ENCODE peak calls at places on chromosomes 1 and 21, in six cellular contexts. J is K562, V is WTC11, H is A549, S is H1, E is endothelial cell of umbilical vein. Q is an unnamed sample.

GRCh38 chr1:1626207-1627141 is 5.5 kb upstream of the MMP23B start:
- DNase-seq in E (no peak), V (no peak), H (no peak), J (no peak), S (peak; percentile 46), Q (no peak)

GRCh38 chr21:26070822-26071425 is 99.6 kb downstream of the APP start:
- DNase-seq in S (no peak), E (peak; percentile 68), J (no peak), V (no peak), H (peak; percentile 7), Q (no peak)

GRCh38 chr1:59116920-59117542 is 179.9 kb upstream of the FGGY start:
- DNase-seq in J (peak; percentile 12), H (no peak), V (peak; percentile 35), S (no peak), E (no peak), Q (no peak)

GRCh38 chr1:56934400-56935080 is 31.3 kb downstream of the C8B start:
- DNase-seq in E (no peak), V (no peak), J (no peak), H (no peak), S (no peak), Q (no peak)

GRCh38 chr21:35738342-35738961 is 321.9 kb downstream of the SETD4 start:
- DNase-seq in S (no peak), H (peak; percentile 2), E (peak; percentile 3), V (no peak), J (no peak), Q (no peak)

GRCh38 chr1:31007462-31007991 is 58.0 kb downstream of the PUM1 start:
- DNase-seq in S (no peak), J (no peak), H (no peak), E (peak; percentile 74), V (no peak), Q (no peak)

GRCh38 chr1:226864311-226864710 is 6.1 kb upstream of the PSEN2 start:
- DNase-seq in S (peak; percentile 28), E (no peak), V (no peak), J (no peak), H (peak; percentile 35), Q (peak; percentile 27)

GRCh38 chr1:243271990-243272389 is 16.1 kb downstream of the SDCCAG8 start:
- DNase-seq in J (no peak), V (no peak), S (no peak), E (no peak), H (no peak), Q (no peak)

GRCh38 chr1:217332426-217333065 is 298.3 kb downstream of the GPATCH2 start:
- DNase-seq in S (no peak), E (no peak), J (no peak), H (no peak), V (no peak), Q (no peak)

GRCh38 chr21:34996304-34997081 is 52.6 kb downstream of the RUNX1 start:
- DNase-seq in J (peak; percentile 92), E (no peak), V (no peak), S (no peak), H (no peak), Q (no peak)

GRCh38 chr1:30407862-30408580 is 315.4 kb downstream of the MATN1 start:
- DNase-seq in V (no peak), J (no peak), S (peak; percentile 23), E (no peak), H (no peak), Q (no peak)

GRCh38 chr1:207321790-207322530 is 482 bp downstream of the CD55 start:
- DNase-seq in S (no peak), H (peak; percentile 38), V (no peak), E (peak; percentile 50), J (peak; percentile 65), Q (no peak)

GRCh38 chr1:67840449-67840848 is 7.2 kb upstream of the GNG12 start:
- DNase-seq in J (no peak), S (no peak), E (peak; percentile 96), H (peak; percentile 42), V (no peak), Q (no peak)

GRCh38 chr1:14553711-14554110 is 44.8 kb upstream of the KAZN start:
- DNase-seq in S (no peak), H (no peak), J (no peak), V (no peak), E (no peak), Q (no peak)

GRCh38 chr1:99820546-99820945 is 29.6 kb upstream of the AGL start:
- DNase-seq in E (no peak), V (no peak), S (no peak), H (no peak), J (no peak), Q (no peak)

GRCh38 chr1:230867903-230868735 is at the start of gene C1orf198:
- DNase-seq in V (peak; percentile 79), J (peak; percentile 63), H (peak; percentile 56), S (peak; percentile 89), E (peak; percentile 60), Q (peak; percentile 32)

GRCh38 chr1:218985424-218985823 is 188.3 kb upstream of the LYPLAL1 start:
- DNase-seq in H (no peak), E (no peak), S (no peak), V (no peak), J (no peak), Q (no peak)

GRCh38 chr21:45542667-45543370 is 579 bp upstream of the SLC19A1 start:
- DNase-seq in V (peak; percentile 46), E (no peak), H (no peak), J (no peak), S (peak; percentile 69), Q (no peak)

GRCh38 chr1:52707927-52708655 is 9.9 kb upstream of the COA7 start:
- DNase-seq in V (no peak), E (no peak), H (peak; percentile 62), J (no peak), S (no peak), Q (peak; percentile 16)

GRCh38 chr1:1302951-1303509 is 4.7 kb downstream of the ACAP3 start:
- DNase-seq in J (no peak), H (no peak), S (no peak), E (no peak), V (no peak), Q (no peak)

GRCh38 chr1:219752645-219753044 is 139.7 kb upstream of the ZC3H11B start:
- DNase-seq in S (no peak), E (no peak), J (no peak), H (no peak), V (no peak), Q (no peak)

GRCh38 chr1:31765516-31765915 is 1.4 kb upstream of the ADGRB2 start:
- DNase-seq in E (no peak), V (no peak), J (no peak), H (no peak), S (no peak), Q (no peak)

GRCh38 chr1:29632436-29633270 is 396.3 kb downstream of the PTPRU start:
- DNase-seq in H (no peak), E (no peak), V (no peak), J (no peak), S (no peak), Q (no peak)

GRCh38 chr21:44812640-44813039 is 5.2 kb downstream of the SUMO3 start:
- DNase-seq in E (no peak), S (no peak), V (no peak), J (no peak), H (no peak), Q (no peak)

GRCh38 chr1:162855461-162856150 is 5.4 kb downstream of the CCDC190 start:
- DNase-seq in S (no peak), J (no peak), H (no peak), V (no peak), E (peak; percentile 63), Q (no peak)

GRCh38 chr21:38993561-38993960 is 187.8 kb downstream of the ETS2 start:
- DNase-seq in E (peak; percentile 93), V (no peak), J (no peak), S (no peak), H (peak; percentile 32), Q (peak; percentile 41)

GRCh38 chr1:31688233-31688918 is 15.4 kb downstream of the COL16A1 start:
- DNase-seq in V (no peak), J (no peak), E (no peak), H (no peak), S (no peak), Q (no peak)

GRCh38 chr21:37561941-37562919 is 195.7 kb downstream of the DYRK1A start:
- DNase-seq in V (no peak), E (no peak), S (peak; percentile 19), J (peak; percentile 49), H (no peak), Q (no peak)

GRCh38 chr1:153945131-153945794 is 1.3 kb downstream of the DENND4B start:
- DNase-seq in S (no peak), J (peak; percentile 73), E (peak; percentile 35), V (no peak), H (peak; percentile 55), Q (no peak)
- TF ChIP-seq JUN in S (no peak), J (peak; percentile 62), E (no peak), V (no peak), H (no peak), Q (no peak)

GRCh38 chr1:3587133-3587733 is 24.1 kb downstream of the MEGF6 start:
- DNase-seq in J (no peak), V (no peak), S (no peak), H (peak; percentile 45), E (no peak), Q (peak; percentile 41)
- TF ChIP-seq JUN in J (no peak), V (no peak), S (no peak), H (no peak), E (no peak), Q (no peak)

GRCh38 chr1:182993746-182994145 is 29.5 kb upstream of the LAMC1 start:
- DNase-seq in S (no peak), H (no peak), J (no peak), V (no peak), E (no peak), Q (no peak)
- TF ChIP-seq JUN in S (no peak), H (no peak), J (no peak), V (no peak), E (no peak), Q (no peak)

DNA sequence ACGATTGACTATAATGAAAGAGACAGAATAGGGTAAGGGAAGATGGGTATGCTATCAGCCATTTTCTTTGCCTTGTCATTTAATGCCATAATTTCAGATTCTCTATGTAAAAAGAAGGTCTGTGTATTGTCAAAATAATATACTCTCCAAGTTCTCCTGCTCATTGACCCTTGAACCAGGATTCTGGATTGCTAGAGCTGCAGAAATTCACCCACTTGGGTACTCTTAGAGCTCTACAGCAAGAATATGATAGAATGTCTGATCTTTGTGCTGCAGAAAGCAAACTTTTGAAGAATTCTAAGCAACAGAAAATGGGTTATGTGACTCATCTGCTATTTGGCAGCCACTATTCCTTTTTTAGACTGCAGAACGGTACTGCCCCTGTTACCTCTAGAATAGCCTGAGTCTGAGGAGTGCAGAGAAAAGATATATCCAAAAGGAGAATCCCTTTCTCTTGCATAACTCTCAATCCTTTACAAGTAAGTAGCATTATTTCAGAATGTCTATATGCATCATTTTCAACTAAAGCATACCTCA is 78.2 kb upstream of the TENT5C start:
- DNase-seq in J (no peak), H (no peak), E (no peak), S (no peak), V (no peak), Q (no peak)
- TF ChIP-seq JUN in J (no peak), H (no peak), E (no peak), S (no peak), V (no peak), Q (no peak)

Q was measured in HepG2.